ENCODE peak calls at places on chromosomes 2 and 18, in five cellular contexts. G is K562, F is stomach, U is HepG2, R is upper lobe of left lung. L is an unnamed sample.

GRCh38 chr18:8049147-8049546 is 482.0 kb downstream of the PTPRM start:
- DNase-seq in G (no peak), R (no peak), F (no peak), U (no peak), L (no peak)

GRCh38 chr2:8646731-8647461 is 35.0 kb upstream of the ID2 start:
- DNase-seq in G (no peak), F (no peak), U (no peak), R (no peak), L (no peak)

GRCh38 chr2:177165731-177166711 is 46.6 kb upstream of the HNRNPA3 start:
- DNase-seq in R (no peak), F (no peak), U (peak; percentile 91), G (no peak), L (no peak)

GRCh38 chr2:189337648-189338047 is 103.6 kb upstream of the WDR75 start:
- DNase-seq in F (no peak), U (no peak), G (no peak), R (no peak), L (no peak)

GRCh38 chr2:126832038-126832437 is 66.7 kb upstream of the TEX51 start:
- DNase-seq in U (no peak), R (no peak), G (no peak), F (no peak), L (no peak)

GRCh38 chr2:105604938-105605337 is 139.8 kb upstream of the NCK2 start:
- DNase-seq in R (no peak), G (no peak), U (no peak), F (peak; percentile 34), L (no peak)

GRCh38 chr2:214904176-214904575 is 94.7 kb upstream of the BARD1 start:
- DNase-seq in U (no peak), R (no peak), G (no peak), F (no peak), L (no peak)

GRCh38 chr18:24616638-24617037 is 156.2 kb downstream of the HRH4 start:
- DNase-seq in R (no peak), F (no peak), G (no peak), U (no peak), L (peak; percentile 45)

GRCh38 chr2:8371653-8372052 is 310.2 kb upstream of the ID2 start:
- DNase-seq in G (no peak), R (no peak), F (no peak), U (no peak), L (no peak)

GRCh38 chr2:113858764-113859163 is 31.1 kb upstream of the ACTR3 start:
- DNase-seq in F (no peak), G (peak; percentile 13), R (no peak), U (no peak), L (no peak)

GRCh38 chr18:67875057-67875456 is 358.5 kb upstream of the DSEL start:
- DNase-seq in F (no peak), R (no peak), U (no peak), G (no peak), L (no peak)

GRCh38 chr2:134244587-134244986 is 9.3 kb upstream of the MGAT5 start:
- DNase-seq in G (no peak), R (no peak), U (no peak), F (no peak), L (no peak)

GRCh38 chr2:191901031-191901430 is 54.1 kb upstream of the CAVIN2 start:
- DNase-seq in U (no peak), R (no peak), G (no peak), F (no peak), L (no peak)

GRCh38 chr2:97739020-97739892 is 25.9 kb downstream of the ZAP70 start:
- DNase-seq in G (no peak), F (no peak), U (no peak), R (peak; percentile 59), L (no peak)

GRCh38 chr2:85886585-85886984 is 2.2 kb downstream of the ST3GAL5 start:
- DNase-seq in F (no peak), G (no peak), R (no peak), U (no peak), L (no peak)

GRCh38 chr2:207848545-207848928 is 78.8 kb upstream of the FZD5 start:
- DNase-seq in F (no peak), G (no peak), R (no peak), U (peak; percentile 80), L (no peak)

GRCh38 chr2:120559401-120559800 is 176.3 kb upstream of the GLI2 start:
- DNase-seq in G (no peak), F (no peak), R (no peak), U (no peak), L (no peak)

GRCh38 chr2:218998414-218999002 is 5.3 kb upstream of the CRYBA2 start:
- DNase-seq in R (no peak), U (no peak), F (no peak), G (no peak), L (no peak)

GRCh38 chr2:218997730-218998129 is 4.5 kb upstream of the CRYBA2 start:
- DNase-seq in U (no peak), F (no peak), R (no peak), G (peak; percentile 34), L (no peak)

GRCh38 chr2:218995561-218995960 is 2.3 kb upstream of the CRYBA2 start:
- DNase-seq in G (no peak), F (no peak), U (no peak), R (no peak), L (no peak)

GRCh38 chr2:218996937-218997336 is 3.7 kb upstream of the CRYBA2 start:
- DNase-seq in G (no peak), R (no peak), F (peak; percentile 57), U (no peak), L (no peak)

GRCh38 chr2:218995972-218996644 is 2.9 kb upstream of the CRYBA2 start:
- DNase-seq in F (peak; percentile 95), R (peak; percentile 96), U (peak; percentile 58), G (peak; percentile 92), L (no peak)
- TF ChIP-seq EP300 in F (no peak), R (no peak), U (no peak), G (no peak), L (no peak)

GRCh38 chr18:12567849-12568248 is 90.1 kb downstream of the SPIRE1 start:
- DNase-seq in F (no peak), U (no peak), G (no peak), R (no peak), L (no peak)
- TF ChIP-seq EP300 in F (no peak), U (no peak), G (no peak), R (no peak), L (no peak)

GRCh38 chr18:22507055-22507454 is 89.3 kb upstream of the CTAGE1 start:
- DNase-seq in U (no peak), F (no peak), R (no peak), G (no peak), L (no peak)

GRCh38 chr18:22504251-22504650 is 86.5 kb upstream of the CTAGE1 start:
- DNase-seq in F (no peak), U (no peak), R (no peak), G (no peak), L (no peak)

GRCh38 chr18:22504665-22505064 is 87.0 kb upstream of the CTAGE1 start:
- DNase-seq in R (no peak), F (no peak), G (no peak), U (no peak), L (no peak)

GRCh38 chr18:22505136-22505535 is 87.4 kb upstream of the CTAGE1 start:
- DNase-seq in G (no peak), R (no peak), F (no peak), U (no peak), L (no peak)

GRCh38 chr18:22503803-22504202 is 86.1 kb upstream of the CTAGE1 start:
- DNase-seq in R (no peak), U (no peak), G (no peak), F (no peak), L (no peak)
- TF ChIP-seq EP300 in R (no peak), U (no peak), G (no peak), F (no peak), L (no peak)

DNA sequence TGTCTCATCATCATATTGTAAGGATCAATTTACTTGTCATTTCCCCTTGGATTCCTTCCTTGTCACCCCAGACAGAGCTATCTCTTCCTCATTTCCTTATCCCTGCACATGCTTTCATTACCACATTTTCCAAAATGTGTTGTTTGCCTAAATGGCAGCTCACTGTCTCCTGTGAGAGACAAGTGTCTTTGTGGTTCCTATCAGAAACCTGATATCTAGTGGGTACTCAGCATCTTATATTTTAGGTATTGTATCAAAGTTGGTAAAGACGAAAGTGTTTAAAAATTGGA is 896.0 kb upstream of the PIK3C3 start:
- DNase-seq in R (no peak), U (no peak), G (no peak), F (no peak), L (no peak)
- TF ChIP-seq EP300 in R (no peak), U (no peak), G (no peak), F (no peak), L (no peak)

L was measured in esophagus muscularis mucosa.